ENCODE peak calls at places on chromosomes 11 and 22, in nine cellular contexts. O is CD4-positive, alpha-beta T cell; Y is RWPE1; Q is tibial nerve; I is thoracic aorta; J is breast epithelium; G is WTC11; M is lower lobe of right lung; L is chondrocyte. B is an unnamed sample.

GRCh38 chr11:31870609-31871309 is 59.6 kb upstream of the PAX6 start:
- DNase-seq in I (no peak), Q (no peak), O (no peak), J (no peak), M (peak), G (peak), Y (peak), L (no peak), B (no peak)

GRCh38 chr11:46520971-46521745 is 72.7 kb downstream of the AMBRA1 start:
- DNase-seq in Q (no peak), O (no peak), Y (peak), M (no peak), I (no peak), G (no peak), J (no peak), L (no peak), B (no peak)

GRCh38 chr22:44160416-44160815 is 20.3 kb upstream of the PARVG start:
- DNase-seq in I (no peak), G (no peak), Q (no peak), J (no peak), L (no peak), O (no peak), M (no peak), Y (no peak), B (no peak)

GRCh38 chr11:134854391-134854991 is 442.4 kb upstream of the B3GAT1 start:
- DNase-seq in O (no peak), Q (no peak), M (no peak), Y (no peak), J (no peak), G (no peak), L (no peak), I (no peak), B (no peak)

GRCh38 chr11:126891556-126892217 is 108.9 kb downstream of the KIRREL3 start:
- DNase-seq in Q (no peak), Y (no peak), G (no peak), O (no peak), I (no peak), M (no peak), L (no peak), J (no peak), B (no peak)

GRCh38 chr11:114259551-114259983 is 36.6 kb upstream of the NNMT start:
- DNase-seq in M (no peak), J (no peak), I (no peak), Q (no peak), L (no peak), G (no peak), O (no peak), Y (no peak), B (no peak)

GRCh38 chr11:84310261-84310660 is 1024.1 kb upstream of the CCDC90B start:
- DNase-seq in G (no peak), J (no peak), Q (no peak), O (no peak), L (no peak), I (no peak), Y (no peak), M (no peak), B (no peak)

GRCh38 chr11:120562806-120563425 is 51.4 kb downstream of the GRIK4 start:
- DNase-seq in I (no peak), G (no peak), Y (no peak), L (peak), O (no peak), Q (no peak), J (no peak), M (no peak), B (no peak)

GRCh38 chr11:34192481-34193401 is 87.3 kb downstream of the NAT10 start:
- DNase-seq in G (no peak), J (peak), M (no peak), L (no peak), Q (peak), Y (peak), O (no peak), I (peak), B (no peak)

GRCh38 chr11:64056213-64056785 is 20.6 kb downstream of the FLRT1 start:
- DNase-seq in I (no peak), O (no peak), M (no peak), J (no peak), Y (no peak), G (no peak), L (no peak), Q (no peak), B (no peak)

GRCh38 chr11:37630866-37631265 is 1032.8 kb upstream of the RAG2 start:
- DNase-seq in G (no peak), Q (no peak), O (no peak), I (no peak), Y (no peak), M (no peak), J (no peak), L (no peak), B (no peak)

GRCh38 chr11:69215216-69215615 is 59.5 kb downstream of the SMIM38 start:
- DNase-seq in Y (no peak), I (no peak), Q (no peak), M (no peak), J (no peak), G (no peak), O (no peak), L (no peak), B (no peak)

GRCh38 chr22:37229805-37230672 is 14.0 kb downstream of the RAC2 start:
- DNase-seq in L (peak), J (no peak), M (peak), Y (no peak), Q (no peak), O (peak), G (no peak), I (no peak), B (peak)

GRCh38 chr11:32382339-32383049 is 52.8 kb downstream of the WT1 start:
- DNase-seq in Y (no peak), I (no peak), L (no peak), Q (no peak), M (no peak), J (no peak), G (no peak), O (no peak), B (no peak)

GRCh38 chr11:68513930-68514487 is 53.5 kb downstream of the PPP6R3 start:
- DNase-seq in O (no peak), Q (no peak), I (no peak), L (no peak), J (no peak), M (no peak), Y (no peak), G (no peak), B (no peak)

GRCh38 chr11:24820541-24820940 is 323.7 kb downstream of the LUZP2 start:
- DNase-seq in G (no peak), M (no peak), O (no peak), I (no peak), J (no peak), Y (no peak), Q (no peak), L (no peak), B (no peak)

GRCh38 chr22:22461111-22461510 is 47.4 kb downstream of the ZNF280B start:
- DNase-seq in J (no peak), I (no peak), Y (no peak), Q (no peak), O (no peak), G (no peak), L (no peak), M (no peak), B (no peak)

GRCh38 chr11:128615076-128615475 is 27.7 kb upstream of the ETS1 start:
- DNase-seq in G (no peak), L (no peak), Y (no peak), Q (no peak), I (no peak), J (no peak), M (no peak), O (no peak), B (no peak)

GRCh38 chr22:37051629-37052385 is at the start of gene KCTD17:
- DNase-seq in Q (peak), I (no peak), G (peak), O (peak), J (no peak), Y (peak), M (peak), L (no peak), B (peak)

GRCh38 chr11:118652681-118653181 is 26.7 kb downstream of the TREH start:
- DNase-seq in G (no peak), Q (no peak), Y (no peak), O (no peak), L (no peak), J (no peak), M (no peak), I (no peak), B (no peak)

GRCh38 chr22:43957871-43958270 is 2.6 kb downstream of the SAMM50 start:
- DNase-seq in G (no peak), L (peak), Y (no peak), J (no peak), I (no peak), Q (no peak), M (no peak), O (no peak), B (no peak)

GRCh38 chr11:110249066-110249465 is 47.3 kb downstream of the RDX start:
- DNase-seq in O (no peak), G (no peak), L (no peak), I (no peak), Y (no peak), M (no peak), Q (no peak), J (no peak), B (no peak)

GRCh38 chr11:126548576-126549272 is 193.2 kb downstream of the ST3GAL4 start:
- DNase-seq in G (no peak), J (no peak), Q (no peak), Y (no peak), L (no peak), M (no peak), I (no peak), O (no peak), B (no peak)

GRCh38 chr11:130159657-130160459 is at the start of gene ST14:
- DNase-seq in G (peak), I (no peak), M (peak), J (peak), Y (peak), O (no peak), L (no peak), Q (no peak), B (no peak)

GRCh38 chr22:47165338-47165931 is 403.0 kb downstream of the TBC1D22A start:
- DNase-seq in Y (no peak), O (no peak), G (peak), J (no peak), I (no peak), Q (peak), M (peak), L (no peak), B (no peak)

GRCh38 chr11:117510646-117511045 is 183.0 kb downstream of the CEP164 start:
- DNase-seq in M (no peak), J (no peak), G (no peak), Q (no peak), O (no peak), Y (no peak), I (no peak), L (no peak), B (no peak)

GRCh38 chr11:62048101-62048500 is 75.7 kb upstream of the INCENP start:
- DNase-seq in L (no peak), Q (no peak), Y (peak), M (no peak), G (no peak), O (no peak), I (no peak), J (no peak), B (no peak)

GRCh38 chr11:134932761-134933160 is 520.7 kb upstream of the B3GAT1 start:
- DNase-seq in G (no peak), Q (no peak), I (no peak), L (no peak), J (no peak), O (no peak), M (no peak), Y (no peak), B (no peak)

GRCh38 chr11:69874178-69874983 is 55.2 kb upstream of the FGF3 start:
- DNase-seq in Q (no peak), M (peak), O (peak), L (peak), G (no peak), Y (no peak), J (no peak), I (no peak), B (peak)

GRCh38 chr11:115425816-115426215 is 78.4 kb downstream of the CADM1 start:
- DNase-seq in G (no peak), L (no peak), O (no peak), M (no peak), J (no peak), Y (no peak), I (no peak), Q (no peak), B (no peak)

GRCh38 chr22:44901301-44901700 is 108.5 kb downstream of the PHF21B start:
- DNase-seq in Q (no peak), G (no peak), Y (no peak), J (no peak), M (no peak), L (no peak), O (no peak), I (no peak), B (no peak)

GRCh38 chr22:40348025-40348658 is 1.8 kb downstream of the ADSL start:
- DNase-seq in I (no peak), M (no peak), Y (peak), J (no peak), O (peak), Q (peak), L (no peak), G (peak), B (peak)

GRCh38 chr22:43928418-43929307 is 5.1 kb downstream of the PNPLA3 start:
- DNase-seq in I (no peak), L (no peak), M (no peak), J (no peak), G (no peak), Q (no peak), O (no peak), Y (no peak), B (no peak)

GRCh38 chr11:61131586-61131985 is 29.3 kb downstream of the CD5 start:
- DNase-seq in G (no peak), O (no peak), M (no peak), Y (no peak), I (no peak), L (no peak), J (no peak), Q (no peak), B (no peak)

GRCh38 chr11:43988040-43988793 is 45.8 kb downstream of the C11orf96 start:
- DNase-seq in G (no peak), L (no peak), Q (no peak), I (no peak), Y (no peak), J (no peak), M (no peak), O (no peak), B (no peak)
- TF ChIP-seq CTCF in G (no peak), L (peak), Q (no peak), I (no peak), Y (no peak), J (no peak), M (peak), O (no peak), B (no peak)

GRCh38 chr11:116500833-116501622 is 271.8 kb downstream of the BUD13 start:
- DNase-seq in Q (no peak), J (no peak), Y (no peak), M (no peak), G (peak), O (no peak), L (no peak), I (no peak), B (peak)

GRCh38 chr11:116500002-116500832 is 272.6 kb downstream of the BUD13 start:
- DNase-seq in G (no peak), Y (no peak), M (no peak), I (no peak), L (no peak), O (no peak), Q (no peak), J (no peak), B (no peak)

GRCh38 chr11:116501728-116502127 is 271.1 kb downstream of the BUD13 start:
- DNase-seq in I (no peak), M (no peak), L (no peak), G (no peak), J (no peak), Q (no peak), O (no peak), Y (no peak), B (no peak)

GRCh38 chr11:116498161-116498560 is 274.6 kb downstream of the BUD13 start:
- DNase-seq in Q (no peak), Y (no peak), G (no peak), L (no peak), O (no peak), J (no peak), M (no peak), I (no peak), B (no peak)

GRCh38 chr11:116499396-116500001 is 273.3 kb downstream of the BUD13 start:
- DNase-seq in G (peak), Y (peak), L (no peak), I (no peak), J (no peak), Q (peak), M (peak), O (no peak), B (no peak)
- TF ChIP-seq CTCF in G (peak), Y (peak), L (peak), I (no peak), J (no peak), Q (peak), M (peak), O (no peak), B (no peak)

GRCh38 chr11:66310324-66310723 is 6.5 kb downstream of the CD248 start:
- DNase-seq in J (no peak), L (no peak), O (no peak), Q (no peak), G (no peak), M (no peak), Y (no peak), I (no peak), B (no peak)

GRCh38 chr11:66312549-66313320 is 4.1 kb downstream of the CD248 start:
- DNase-seq in I (peak), Y (peak), J (peak), O (peak), Q (peak), L (peak), M (peak), G (peak), B (peak)

GRCh38 chr11:66313321-66314185 is 3.3 kb downstream of the CD248 start:
- DNase-seq in J (no peak), L (no peak), Y (no peak), Q (no peak), M (peak), I (no peak), O (no peak), G (peak), B (no peak)

GRCh38 chr11:66311470-66311964 is 5.3 kb downstream of the CD248 start:
- DNase-seq in J (no peak), M (no peak), I (no peak), Q (no peak), O (no peak), L (no peak), G (no peak), Y (no peak), B (no peak)

DNA sequence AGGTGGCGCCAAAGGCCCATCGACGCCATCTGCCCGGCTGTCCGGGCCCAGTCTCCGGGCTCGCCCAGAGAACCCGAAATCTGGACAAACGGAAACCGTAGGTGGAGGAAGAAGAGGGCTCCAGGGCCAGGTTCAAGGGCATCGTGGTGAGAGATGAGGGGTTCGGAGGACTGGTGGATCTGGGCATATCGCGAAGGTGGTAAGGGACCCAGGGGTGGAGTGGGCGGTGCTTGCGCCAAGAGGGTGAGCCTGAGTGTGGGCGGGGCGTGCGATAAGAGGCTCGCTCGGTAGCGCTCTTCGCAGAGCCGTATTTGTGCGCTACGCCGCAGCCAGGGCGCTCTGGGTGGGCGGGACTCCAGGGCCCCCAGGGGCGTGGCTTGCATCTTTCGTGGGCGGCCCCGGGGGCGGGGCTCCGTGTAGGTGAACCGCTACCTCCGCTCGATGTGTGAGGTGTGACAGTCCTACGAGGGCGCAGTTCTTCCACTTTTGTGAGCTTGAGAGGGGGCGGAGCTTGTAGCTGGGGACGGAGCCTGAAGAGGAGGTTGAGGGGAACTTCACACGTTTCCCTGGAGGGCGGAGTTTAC is 4.8 kb downstream of the CD248 start:
- DNase-seq in I (peak), O (peak), M (peak), G (peak), Q (peak), Y (peak), J (peak), L (no peak), B (peak)
- TF ChIP-seq CTCF in I (no peak), O (peak), M (peak), G (no peak), Q (peak), Y (peak), J (peak), L (peak), B (peak)

GRCh38 chr22:26131755-26132154 is 37.5 kb upstream of the SEZ6L start:
- DNase-seq in G (no peak), M (no peak), J (no peak), Q (no peak), L (no peak), I (no peak), O (no peak), Y (no peak), B (no peak)

GRCh38 chr22:26124991-26125725 is 44.1 kb upstream of the SEZ6L start:
- DNase-seq in Y (no peak), I (no peak), G (no peak), O (no peak), L (no peak), J (no peak), M (no peak), Q (no peak), B (no peak)

GRCh38 chr22:26122920-26123468 is 46.3 kb upstream of the SEZ6L start:
- DNase-seq in O (no peak), Q (no peak), Y (no peak), G (no peak), L (no peak), M (no peak), J (no peak), I (no peak), B (no peak)

DNA sequence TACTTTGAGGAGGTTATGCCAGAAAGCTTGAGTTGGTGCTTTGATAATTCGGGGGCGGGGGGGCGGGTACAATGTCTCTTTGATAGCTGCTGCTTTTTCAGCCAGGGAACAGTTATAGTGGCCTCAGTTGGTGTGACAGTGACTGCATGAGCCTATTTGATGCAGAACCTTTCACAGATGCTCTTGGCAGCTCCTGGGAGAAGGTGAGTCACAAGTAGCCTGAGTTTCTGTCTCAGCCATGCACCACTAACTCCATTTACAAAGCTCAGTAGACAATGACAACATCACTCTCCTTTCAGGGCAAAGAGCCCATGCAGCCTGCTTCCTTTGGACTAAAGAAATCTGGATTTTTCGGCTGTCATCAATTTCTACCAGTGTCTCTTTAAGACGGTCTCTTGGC is 42.1 kb upstream of the SEZ6L start:
- DNase-seq in Q (no peak), L (no peak), Y (no peak), O (no peak), M (no peak), I (no peak), J (no peak), G (no peak), B (no peak)
- TF ChIP-seq CTCF in Q (no peak), L (no peak), Y (no peak), O (no peak), M (no peak), I (no peak), J (no peak), G (no peak), B (no peak)

B was measured in natural killer cell.